ENCODE peak calls at places on chromosomes 12 and 14, in nine cellular contexts. One of them, this sample, is unnamed.

GRCh38 chr12:42809226-42809625 is 219.7 kb upstream of the PRICKLE1 start:
- DNase-seq in ascending aorta: no peak
- DNase-seq in esophagus squamous epithelium: no peak
- DNase-seq in endodermal cell: no peak
- DNase-seq in thoracic aorta: no peak
- DNase-seq in activated B cell treated with CpG ODN at 0.5 μM for 24 hours: no peak
- DNase-seq in cardiac fibroblast: peak
- DNase-seq in RWPE1: no peak
- DNase-seq in HL-60: no peak
- DNase-seq in this sample: no peak

GRCh38 chr12:107775093-107775721 is 703 bp downstream of the ASCL4 start:
- DNase-seq in activated B cell treated with CpG ODN at 0.5 μM for 24 hours: no peak
- DNase-seq in endodermal cell: peak
- DNase-seq in cardiac fibroblast: peak
- DNase-seq in esophagus squamous epithelium: no peak
- DNase-seq in ascending aorta: no peak
- DNase-seq in RWPE1: no peak
- DNase-seq in HL-60: no peak
- DNase-seq in thoracic aorta: no peak
- DNase-seq in this sample: peak

GRCh38 chr12:118307069-118307954 is 65.4 kb downstream of the TAOK3 start:
- DNase-seq in cardiac fibroblast: peak
- DNase-seq in ascending aorta: no peak
- DNase-seq in activated B cell treated with CpG ODN at 0.5 μM for 24 hours: no peak
- DNase-seq in esophagus squamous epithelium: no peak
- DNase-seq in HL-60: peak
- DNase-seq in RWPE1: peak
- DNase-seq in endodermal cell: no peak
- DNase-seq in thoracic aorta: no peak
- DNase-seq in this sample: peak

GRCh38 chr14:104723651-104724406 is at the start of gene ADSS1:
- DNase-seq in HL-60: peak
- DNase-seq in RWPE1: peak
- DNase-seq in activated B cell treated with CpG ODN at 0.5 μM for 24 hours: peak
- DNase-seq in endodermal cell: peak
- DNase-seq in ascending aorta: no peak
- DNase-seq in cardiac fibroblast: peak
- DNase-seq in thoracic aorta: no peak
- DNase-seq in esophagus squamous epithelium: no peak
- DNase-seq in this sample: peak

GRCh38 chr12:85325452-85325851 is 45.4 kb downstream of the ALX1 start:
- DNase-seq in RWPE1: no peak
- DNase-seq in activated B cell treated with CpG ODN at 0.5 μM for 24 hours: no peak
- DNase-seq in HL-60: no peak
- DNase-seq in thoracic aorta: no peak
- DNase-seq in ascending aorta: no peak
- DNase-seq in cardiac fibroblast: no peak
- DNase-seq in esophagus squamous epithelium: no peak
- DNase-seq in endodermal cell: no peak
- DNase-seq in this sample: no peak

GRCh38 chr12:24947541-24948451 is 1.1 kb downstream of the BCAT1 start:
- DNase-seq in thoracic aorta: no peak
- DNase-seq in cardiac fibroblast: peak
- DNase-seq in activated B cell treated with CpG ODN at 0.5 μM for 24 hours: no peak
- DNase-seq in ascending aorta: no peak
- DNase-seq in RWPE1: no peak
- DNase-seq in endodermal cell: no peak
- DNase-seq in esophagus squamous epithelium: no peak
- DNase-seq in HL-60: no peak
- DNase-seq in this sample: no peak

GRCh38 chr14:105467942-105468471 is 6.6 kb upstream of the CRIP2 start:
- DNase-seq in ascending aorta: no peak
- DNase-seq in activated B cell treated with CpG ODN at 0.5 μM for 24 hours: no peak
- DNase-seq in HL-60: no peak
- DNase-seq in esophagus squamous epithelium: no peak
- DNase-seq in endodermal cell: no peak
- DNase-seq in RWPE1: no peak
- DNase-seq in cardiac fibroblast: no peak
- DNase-seq in thoracic aorta: no peak
- DNase-seq in this sample: no peak

GRCh38 chr12:93080452-93080851 is 151.4 kb upstream of the EEA1 start:
- DNase-seq in activated B cell treated with CpG ODN at 0.5 μM for 24 hours: no peak
- DNase-seq in endodermal cell: peak
- DNase-seq in esophagus squamous epithelium: no peak
- DNase-seq in ascending aorta: no peak
- DNase-seq in thoracic aorta: no peak
- DNase-seq in cardiac fibroblast: no peak
- DNase-seq in HL-60: no peak
- DNase-seq in RWPE1: no peak
- DNase-seq in this sample: no peak

GRCh38 chr12:117514016-117514415 is 152.6 kb upstream of the NOS1 start:
- DNase-seq in RWPE1: no peak
- DNase-seq in thoracic aorta: no peak
- DNase-seq in activated B cell treated with CpG ODN at 0.5 μM for 24 hours: no peak
- DNase-seq in endodermal cell: no peak
- DNase-seq in ascending aorta: no peak
- DNase-seq in HL-60: no peak
- DNase-seq in esophagus squamous epithelium: no peak
- DNase-seq in cardiac fibroblast: no peak
- DNase-seq in this sample: no peak

GRCh38 chr12:67394600-67394999 is 125.4 kb downstream of the CAND1 start:
- DNase-seq in esophagus squamous epithelium: no peak
- DNase-seq in cardiac fibroblast: peak
- DNase-seq in HL-60: no peak
- DNase-seq in ascending aorta: no peak
- DNase-seq in RWPE1: peak
- DNase-seq in activated B cell treated with CpG ODN at 0.5 μM for 24 hours: no peak
- DNase-seq in endodermal cell: peak
- DNase-seq in thoracic aorta: peak
- DNase-seq in this sample: no peak

GRCh38 chr14:35825968-35826217 is 245 bp upstream of the BRMS1L start:
- DNase-seq in endodermal cell: no peak
- DNase-seq in activated B cell treated with CpG ODN at 0.5 μM for 24 hours: no peak
- DNase-seq in ascending aorta: no peak
- DNase-seq in HL-60: no peak
- DNase-seq in RWPE1: no peak
- DNase-seq in cardiac fibroblast: no peak
- DNase-seq in thoracic aorta: no peak
- DNase-seq in esophagus squamous epithelium: no peak
- DNase-seq in this sample: no peak

GRCh38 chr14:103140316-103141109 is 17.3 kb downstream of the TNFAIP2 start:
- DNase-seq in ascending aorta: no peak
- DNase-seq in endodermal cell: peak
- DNase-seq in RWPE1: no peak
- DNase-seq in HL-60: no peak
- DNase-seq in activated B cell treated with CpG ODN at 0.5 μM for 24 hours: no peak
- DNase-seq in esophagus squamous epithelium: no peak
- DNase-seq in thoracic aorta: no peak
- DNase-seq in cardiac fibroblast: peak
- DNase-seq in this sample: peak

GRCh38 chr12:13982010-13982409 is 608 bp upstream of the GRIN2B start:
- DNase-seq in RWPE1: no peak
- DNase-seq in cardiac fibroblast: no peak
- DNase-seq in thoracic aorta: no peak
- DNase-seq in ascending aorta: no peak
- DNase-seq in activated B cell treated with CpG ODN at 0.5 μM for 24 hours: no peak
- DNase-seq in endodermal cell: peak
- DNase-seq in HL-60: no peak
- DNase-seq in esophagus squamous epithelium: no peak
- DNase-seq in this sample: no peak

GRCh38 chr14:67167420-67168109 is 21.7 kb upstream of the GARIN2 start:
- DNase-seq in endodermal cell: no peak
- DNase-seq in RWPE1: no peak
- DNase-seq in ascending aorta: no peak
- DNase-seq in activated B cell treated with CpG ODN at 0.5 μM for 24 hours: no peak
- DNase-seq in HL-60: no peak
- DNase-seq in thoracic aorta: no peak
- DNase-seq in cardiac fibroblast: peak
- DNase-seq in esophagus squamous epithelium: no peak
- DNase-seq in this sample: no peak

GRCh38 chr14:68148276-68148675 is 328.7 kb downstream of the RAD51B start:
- DNase-seq in thoracic aorta: no peak
- DNase-seq in RWPE1: no peak
- DNase-seq in ascending aorta: no peak
- DNase-seq in esophagus squamous epithelium: no peak
- DNase-seq in endodermal cell: no peak
- DNase-seq in cardiac fibroblast: peak
- DNase-seq in activated B cell treated with CpG ODN at 0.5 μM for 24 hours: no peak
- DNase-seq in HL-60: no peak
- DNase-seq in this sample: no peak

GRCh38 chr14:22320353-22320733 is 268.7 kb downstream of the DAD1 start:
- DNase-seq in esophagus squamous epithelium: no peak
- DNase-seq in cardiac fibroblast: no peak
- DNase-seq in HL-60: no peak
- DNase-seq in ascending aorta: no peak
- DNase-seq in RWPE1: no peak
- DNase-seq in activated B cell treated with CpG ODN at 0.5 μM for 24 hours: no peak
- DNase-seq in endodermal cell: no peak
- DNase-seq in thoracic aorta: no peak
- DNase-seq in this sample: no peak
- TF ChIP-seq CTCF in esophagus squamous epithelium: no peak
- TF ChIP-seq CTCF in cardiac fibroblast: no peak
- TF ChIP-seq CTCF in HL-60: no peak
- TF ChIP-seq CTCF in ascending aorta: no peak
- TF ChIP-seq CTCF in RWPE1: no peak
- TF ChIP-seq CTCF in activated B cell treated with CpG ODN at 0.5 μM for 24 hours: no peak
- TF ChIP-seq CTCF in endodermal cell: no peak
- TF ChIP-seq CTCF in thoracic aorta: no peak
- TF ChIP-seq CTCF in this sample: no peak

GRCh38 chr12:78101946-78102635 is 271.4 kb downstream of the NAV3 start:
- DNase-seq in activated B cell treated with CpG ODN at 0.5 μM for 24 hours: no peak
- DNase-seq in esophagus squamous epithelium: no peak
- DNase-seq in cardiac fibroblast: no peak
- DNase-seq in RWPE1: no peak
- DNase-seq in ascending aorta: no peak
- DNase-seq in endodermal cell: peak
- DNase-seq in thoracic aorta: no peak
- DNase-seq in HL-60: no peak
- DNase-seq in this sample: no peak
- TF ChIP-seq CTCF in activated B cell treated with CpG ODN at 0.5 μM for 24 hours: no peak
- TF ChIP-seq CTCF in esophagus squamous epithelium: no peak
- TF ChIP-seq CTCF in cardiac fibroblast: no peak
- TF ChIP-seq CTCF in RWPE1: no peak
- TF ChIP-seq CTCF in ascending aorta: no peak
- TF ChIP-seq CTCF in endodermal cell: peak
- TF ChIP-seq CTCF in thoracic aorta: no peak
- TF ChIP-seq CTCF in HL-60: no peak
- TF ChIP-seq CTCF in this sample: no peak

GRCh38 chr14:93824518-93825234 is 36.4 kb upstream of the PRIMA1 start:
- DNase-seq in endodermal cell: no peak
- DNase-seq in HL-60: no peak
- DNase-seq in activated B cell treated with CpG ODN at 0.5 μM for 24 hours: no peak
- DNase-seq in thoracic aorta: no peak
- DNase-seq in esophagus squamous epithelium: no peak
- DNase-seq in ascending aorta: no peak
- DNase-seq in cardiac fibroblast: no peak
- DNase-seq in RWPE1: no peak
- DNase-seq in this sample: no peak
- TF ChIP-seq CTCF in endodermal cell: peak
- TF ChIP-seq CTCF in HL-60: no peak
- TF ChIP-seq CTCF in activated B cell treated with CpG ODN at 0.5 μM for 24 hours: no peak
- TF ChIP-seq CTCF in thoracic aorta: no peak
- TF ChIP-seq CTCF in esophagus squamous epithelium: no peak
- TF ChIP-seq CTCF in ascending aorta: no peak
- TF ChIP-seq CTCF in cardiac fibroblast: no peak
- TF ChIP-seq CTCF in RWPE1: no peak
- TF ChIP-seq CTCF in this sample: no peak

GRCh38 chr12:122834229-122834920 is 882 bp upstream of the HIP1R start:
- DNase-seq in ascending aorta: no peak
- DNase-seq in cardiac fibroblast: peak
- DNase-seq in HL-60: peak
- DNase-seq in thoracic aorta: no peak
- DNase-seq in RWPE1: peak
- DNase-seq in esophagus squamous epithelium: no peak
- DNase-seq in activated B cell treated with CpG ODN at 0.5 μM for 24 hours: peak
- DNase-seq in endodermal cell: peak
- DNase-seq in this sample: peak
- TF ChIP-seq CTCF in ascending aorta: peak
- TF ChIP-seq CTCF in cardiac fibroblast: peak
- TF ChIP-seq CTCF in HL-60: no peak
- TF ChIP-seq CTCF in thoracic aorta: no peak
- TF ChIP-seq CTCF in RWPE1: no peak
- TF ChIP-seq CTCF in esophagus squamous epithelium: no peak
- TF ChIP-seq CTCF in activated B cell treated with CpG ODN at 0.5 μM for 24 hours: no peak
- TF ChIP-seq CTCF in endodermal cell: peak
- TF ChIP-seq CTCF in this sample: no peak

DNA sequence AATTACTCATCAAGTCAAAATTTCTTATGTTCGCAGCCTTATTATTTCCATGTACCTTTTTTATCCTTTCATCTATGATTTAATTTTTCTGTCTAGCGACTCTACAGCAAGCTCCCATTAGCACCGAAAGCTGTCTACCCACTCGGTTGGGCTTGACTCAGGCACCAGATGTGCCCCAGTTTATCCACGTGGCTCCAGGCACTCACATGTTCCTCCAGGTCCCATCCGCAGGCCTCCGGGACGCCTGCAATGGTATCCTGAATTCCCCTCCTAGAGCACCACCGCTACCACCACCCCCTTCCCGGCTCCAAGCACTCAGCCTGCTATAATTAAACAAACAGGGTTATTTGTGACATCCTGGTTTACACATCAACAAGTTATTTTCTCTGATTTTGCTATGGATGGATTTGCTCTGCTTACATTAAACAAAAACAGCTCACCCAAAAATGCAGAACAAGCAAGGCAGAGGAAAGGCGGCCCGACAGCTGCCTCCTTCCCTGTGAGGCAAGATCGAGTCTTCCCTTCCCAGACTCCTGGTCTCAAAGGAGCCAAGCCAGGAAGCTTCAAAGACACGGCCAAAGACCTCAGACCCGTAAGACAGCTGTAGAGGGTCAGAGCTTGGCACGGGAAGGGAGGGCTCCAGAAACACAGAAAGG is 253.7 kb downstream of the TTC8 start:
- DNase-seq in cardiac fibroblast: no peak
- DNase-seq in endodermal cell: no peak
- DNase-seq in esophagus squamous epithelium: no peak
- DNase-seq in HL-60: no peak
- DNase-seq in activated B cell treated with CpG ODN at 0.5 μM for 24 hours: no peak
- DNase-seq in thoracic aorta: no peak
- DNase-seq in RWPE1: no peak
- DNase-seq in ascending aorta: no peak
- DNase-seq in this sample: no peak
- TF ChIP-seq CTCF in cardiac fibroblast: no peak
- TF ChIP-seq CTCF in endodermal cell: no peak
- TF ChIP-seq CTCF in esophagus squamous epithelium: no peak
- TF ChIP-seq CTCF in HL-60: no peak
- TF ChIP-seq CTCF in activated B cell treated with CpG ODN at 0.5 μM for 24 hours: no peak
- TF ChIP-seq CTCF in thoracic aorta: no peak
- TF ChIP-seq CTCF in RWPE1: no peak
- TF ChIP-seq CTCF in ascending aorta: no peak
- TF ChIP-seq CTCF in this sample: no peak

DNA sequence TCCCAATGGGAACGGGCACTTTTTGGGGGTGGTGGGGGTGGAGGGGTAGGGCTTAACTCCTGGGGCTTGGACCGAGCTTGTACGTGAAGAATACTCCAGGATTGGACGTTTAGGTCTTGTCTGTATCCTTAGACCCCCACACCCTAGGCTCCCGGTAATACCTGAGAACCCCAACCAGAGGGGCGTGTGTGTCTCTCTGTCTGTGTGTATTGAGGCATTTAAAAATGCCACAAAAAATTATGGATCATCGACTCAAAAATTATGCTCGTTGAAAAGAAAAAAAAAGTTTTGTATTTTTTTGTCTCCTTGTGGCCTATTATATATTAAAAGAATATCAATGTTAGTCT is 456 bp downstream of the PPFIBP1 start:
- DNase-seq in thoracic aorta: no peak
- DNase-seq in esophagus squamous epithelium: no peak
- DNase-seq in endodermal cell: no peak
- DNase-seq in HL-60: no peak
- DNase-seq in RWPE1: no peak
- DNase-seq in activated B cell treated with CpG ODN at 0.5 μM for 24 hours: no peak
- DNase-seq in cardiac fibroblast: no peak
- DNase-seq in ascending aorta: no peak
- DNase-seq in this sample: no peak
- TF ChIP-seq CTCF in thoracic aorta: no peak
- TF ChIP-seq CTCF in esophagus squamous epithelium: no peak
- TF ChIP-seq CTCF in endodermal cell: peak
- TF ChIP-seq CTCF in HL-60: no peak
- TF ChIP-seq CTCF in RWPE1: no peak
- TF ChIP-seq CTCF in activated B cell treated with CpG ODN at 0.5 μM for 24 hours: no peak
- TF ChIP-seq CTCF in cardiac fibroblast: no peak
- TF ChIP-seq CTCF in ascending aorta: no peak
- TF ChIP-seq CTCF in this sample: no peak